ENCODE peak calls at places on chromosomes 11 and 22, in ten cellular contexts. J, G, Q, X, V, P, W, F, Y and I are unnamed samples.

GRCh38 chr11:73566422-73566821 is 31.5 kb downstream of the FAM168A start:
- DNase-seq in V (no peak), J (no peak), X (no peak), F (no peak), P (no peak), Q (no peak), W (no peak), Y (no peak), G (no peak), I (no peak)

GRCh38 chr22:31750365-31751284 is 693 bp upstream of the PRR14L start:
- DNase-seq in V (no peak), P (no peak), X (no peak), Y (no peak), G (peak; percentile 22), J (peak; percentile 4), F (no peak), W (no peak), Q (no peak), I (no peak)

GRCh38 chr11:64971421-64972233 is at the start of gene MAJIN:
- DNase-seq in X (no peak), G (peak; percentile 89), F (peak; percentile 90), Y (peak; percentile 89), W (peak; percentile 70), Q (no peak), P (peak; percentile 66), J (peak; percentile 90), V (peak; percentile 61), I (peak; percentile 88)

GRCh38 chr11:46387456-46387855 is 4.1 kb downstream of the CHRM4 start:
- DNase-seq in G (no peak), F (no peak), X (no peak), Q (no peak), J (no peak), Y (no peak), V (no peak), W (no peak), P (no peak), I (no peak)

GRCh38 chr11:130278745-130279144 is 36.0 kb downstream of the ZBTB44 start:
- DNase-seq in Y (no peak), F (no peak), G (no peak), Q (no peak), J (no peak), P (no peak), W (no peak), V (no peak), X (no peak), I (no peak)

GRCh38 chr11:2093575-2094353 is 45.4 kb downstream of the IGF2 start:
- DNase-seq in Q (peak; percentile 73), V (no peak), P (no peak), F (peak; percentile 63), Y (no peak), J (no peak), G (no peak), X (no peak), W (no peak), I (no peak)

GRCh38 chr11:118921929-118922744 is 3.6 kb downstream of the BCL9L start:
- DNase-seq in J (no peak), X (peak; percentile 67), P (peak; percentile 92), Y (peak; percentile 26), W (no peak), Q (peak; percentile 92), G (peak; percentile 37), F (peak; percentile 86), V (peak; percentile 78), I (no peak)

GRCh38 chr11:44952082-44952481 is 1.4 kb upstream of the TP53I11 start:
- DNase-seq in G (no peak), P (no peak), X (no peak), V (no peak), F (no peak), Q (no peak), Y (no peak), W (no peak), J (no peak), I (no peak)

GRCh38 chr11:1772270-1773130 is 8.8 kb upstream of the CTSD start:
- DNase-seq in P (peak; percentile 94), J (no peak), G (peak; percentile 56), W (no peak), Y (peak; percentile 64), V (peak; percentile 79), X (no peak), Q (peak; percentile 93), F (peak; percentile 71), I (peak; percentile 78)

GRCh38 chr11:114551060-114551459 is 8.6 kb downstream of the NXPE1 start:
- DNase-seq in Q (no peak), W (no peak), G (no peak), Y (no peak), X (no peak), J (no peak), V (no peak), F (no peak), P (no peak), I (no peak)

GRCh38 chr11:61885166-61885778 is 6.1 kb downstream of the FADS3 start:
- DNase-seq in F (no peak), G (no peak), Y (no peak), X (peak; percentile 21), V (no peak), W (no peak), Q (no peak), P (no peak), J (no peak), I (no peak)

GRCh38 chr22:43990044-43990443 is 34.1 kb upstream of the PARVB start:
- DNase-seq in Q (no peak), W (no peak), F (peak; percentile 34), X (peak; percentile 38), V (no peak), J (no peak), P (no peak), G (no peak), Y (no peak), I (no peak)

GRCh38 chr22:38423512-38424503 is 31.2 kb downstream of the KCNJ4 start:
- DNase-seq in V (no peak), W (no peak), G (no peak), J (no peak), Q (no peak), P (no peak), Y (no peak), F (no peak), X (no peak), I (no peak)

GRCh38 chr11:130908770-130909625 is 7.3 kb downstream of the SNX19 start:
- DNase-seq in V (no peak), X (no peak), W (no peak), G (no peak), Q (peak; percentile 47), F (no peak), Y (no peak), P (no peak), J (no peak), I (no peak)

GRCh38 chr22:46673677-46674236 is 53.6 kb downstream of the GRAMD4 start:
- DNase-seq in X (no peak), W (no peak), F (no peak), P (peak; percentile 73), Y (peak; percentile 42), J (no peak), G (peak; percentile 35), Q (no peak), V (no peak), I (peak; percentile 27)

GRCh38 chr11:27420722-27421572 is 51.6 kb downstream of the LGR4 start:
- DNase-seq in G (no peak), Y (no peak), V (no peak), P (no peak), W (no peak), F (no peak), J (no peak), X (no peak), Q (no peak), I (no peak)

GRCh38 chr22:37703906-37704305 is 7.1 kb downstream of the TRIOBP start:
- DNase-seq in V (no peak), X (no peak), W (no peak), Y (no peak), P (no peak), J (no peak), G (no peak), F (no peak), Q (peak; percentile 39), I (no peak)

GRCh38 chr22:44536411-44536810 is 38.4 kb upstream of the RTL6 start:
- DNase-seq in V (no peak), P (no peak), G (no peak), F (no peak), Q (no peak), W (no peak), Y (no peak), X (no peak), J (no peak), I (no peak)

GRCh38 chr22:27814993-27815392 is 13.4 kb upstream of the MN1 start:
- DNase-seq in Y (no peak), X (no peak), G (no peak), P (no peak), W (no peak), Q (no peak), V (no peak), F (no peak), J (no peak), I (no peak)

GRCh38 chr11:119376197-119376847 is 5.2 kb downstream of the USP2 start:
- DNase-seq in J (peak; percentile 64), V (no peak), P (peak; percentile 59), Y (no peak), F (peak; percentile 83), W (no peak), Q (no peak), X (peak; percentile 72), G (no peak), I (peak; percentile 13)

GRCh38 chr22:17779286-17780115 is 5.2 kb upstream of the BID start:
- DNase-seq in Q (no peak), V (no peak), P (no peak), J (no peak), W (no peak), G (peak; percentile 26), F (no peak), Y (no peak), X (no peak), I (peak; percentile 37)

GRCh38 chr11:16226245-16226644 is 130.1 kb downstream of the SOX6 start:
- DNase-seq in W (no peak), X (peak; percentile 2), F (no peak), J (no peak), P (no peak), G (no peak), Q (no peak), V (peak; percentile 18), Y (no peak), I (no peak)

GRCh38 chr11:95925011-95925410 is 1.1 kb upstream of the MTMR2 start:
- DNase-seq in J (peak; percentile 10), Y (no peak), F (no peak), Q (no peak), X (peak; percentile 3), V (no peak), W (no peak), P (no peak), G (no peak), I (no peak)

GRCh38 chr11:118212131-118212725 is 12.6 kb downstream of the JAML start:
- DNase-seq in Y (no peak), W (no peak), P (no peak), G (no peak), X (no peak), J (no peak), V (no peak), Q (no peak), F (no peak), I (no peak)

GRCh38 chr11:120543816-120544215 is 32.3 kb downstream of the GRIK4 start:
- DNase-seq in P (no peak), X (no peak), J (no peak), W (no peak), F (no peak), Q (no peak), Y (no peak), V (no peak), G (no peak), I (no peak)

GRCh38 chr11:35267504-35267903 is 128.5 kb downstream of the CD44 start:
- DNase-seq in X (no peak), P (no peak), Q (peak; percentile 47), W (no peak), V (no peak), F (no peak), J (no peak), G (no peak), Y (no peak), I (no peak)

GRCh38 chr22:41910050-41910598 is 4.8 kb downstream of the SHISA8 start:
- DNase-seq in G (peak; percentile 39), Q (no peak), J (no peak), W (no peak), F (no peak), P (peak; percentile 98), Y (no peak), V (no peak), X (peak; percentile 12), I (no peak)

GRCh38 chr22:50016988-50017700 is 4.6 kb upstream of the IL17REL start:
- DNase-seq in X (no peak), W (no peak), F (peak; percentile 35), P (peak; percentile 58), J (no peak), V (peak; percentile 12), G (no peak), Q (peak; percentile 49), Y (peak; percentile 94), I (peak; percentile 60)